ENCODE peak calls at places on chromosomes 13 and 19, in four cellular contexts. I is omental fat pad, L is GOT3, M is BJ. A is an unnamed sample.

GRCh38 chr13:30097695-30098094 is 209.7 kb downstream of the KATNAL1 start:
- DNase-seq in I (no peak), M (no peak), L (no peak), A (no peak)

GRCh38 chr19:44681992-44682790 is 10.9 kb downstream of the CEACAM19 start:
- DNase-seq in I (no peak), M (no peak), L (no peak), A (no peak)

GRCh38 chr13:43303040-43303729 is 279.8 kb downstream of the DNAJC15 start:
- DNase-seq in L (no peak), I (no peak), M (no peak), A (no peak)

GRCh38 chr13:107373551-107373950 is 805.6 kb upstream of the ARGLU1 start:
- DNase-seq in I (no peak), L (no peak), M (no peak), A (no peak)

GRCh38 chr13:51006067-51006800 is 96.6 kb downstream of the RNASEH2B start:
- DNase-seq in I (no peak), L (no peak), M (no peak), A (no peak)

GRCh38 chr19:2282062-2282861 is at the start of gene PEAK3:
- DNase-seq in I (no peak), L (no peak), M (no peak), A (no peak)

GRCh38 chr13:33744589-33745369 is 73.2 kb upstream of the RFC3 start:
- DNase-seq in L (no peak), M (no peak), I (no peak), A (no peak)

GRCh38 chr13:76799696-76800095 is 86.5 kb downstream of the KCTD12 start:
- DNase-seq in L (no peak), M (no peak), I (no peak), A (no peak)

GRCh38 chr13:39777527-39778061 is 122.1 kb downstream of the COG6 start:
- DNase-seq in I (no peak), M (peak; percentile 52), L (no peak), A (peak; percentile 32)

A was measured in T1000.